ENCODE peak calls at places on chromosomes 5 and 9, in seven cellular contexts. One of them, this sample, is unnamed.
A peak's percentile ranks its signal among the peaks of the same experiment; 100 is the strongest.

GRCh38 chr5:127826011-127826410 is 122.8 kb downstream of the CCDC192 start:
- DNase-seq in astrocyte: peak; percentile 79
- DNase-seq in progenitor cell of endocrine pancreas: no peak
- DNase-seq in neural progenitor cell: no peak
- DNase-seq in colonic mucosa: no peak
- DNase-seq in Calu3: no peak
- DNase-seq in kidney: no peak
- DNase-seq in this sample: no peak

GRCh38 chr5:128366147-128366546 is 171.9 kb downstream of the FBN2 start:
- DNase-seq in astrocyte: no peak
- DNase-seq in progenitor cell of endocrine pancreas: no peak
- DNase-seq in neural progenitor cell: no peak
- DNase-seq in colonic mucosa: no peak
- DNase-seq in Calu3: no peak
- DNase-seq in kidney: no peak
- DNase-seq in this sample: no peak

GRCh38 chr5:5179079-5179478 is 38.9 kb downstream of the ADAMTS16 start:
- DNase-seq in astrocyte: no peak
- DNase-seq in progenitor cell of endocrine pancreas: no peak
- DNase-seq in neural progenitor cell: no peak
- DNase-seq in colonic mucosa: no peak
- DNase-seq in Calu3: no peak
- DNase-seq in kidney: no peak
- DNase-seq in this sample: no peak

GRCh38 chr9:72564517-72565281 is 43.3 kb downstream of the TMC1 start:
- DNase-seq in astrocyte: no peak
- DNase-seq in progenitor cell of endocrine pancreas: no peak
- DNase-seq in neural progenitor cell: no peak
- DNase-seq in colonic mucosa: no peak
- DNase-seq in Calu3: no peak
- DNase-seq in kidney: no peak
- DNase-seq in this sample: no peak

GRCh38 chr9:115444941-115445340 is 327.0 kb upstream of the TNC start:
- DNase-seq in astrocyte: no peak
- DNase-seq in progenitor cell of endocrine pancreas: no peak
- DNase-seq in neural progenitor cell: no peak
- DNase-seq in colonic mucosa: no peak
- DNase-seq in Calu3: no peak
- DNase-seq in kidney: no peak
- DNase-seq in this sample: no peak

GRCh38 chr5:132103969-132104391 is 30.4 kb downstream of the CSF2 start:
- DNase-seq in astrocyte: no peak
- DNase-seq in progenitor cell of endocrine pancreas: no peak
- DNase-seq in neural progenitor cell: no peak
- DNase-seq in colonic mucosa: no peak
- DNase-seq in Calu3: no peak
- DNase-seq in kidney: no peak
- DNase-seq in this sample: no peak

GRCh38 chr5:168366124-168366523 is 74.7 kb downstream of the WWC1 start:
- DNase-seq in astrocyte: peak; percentile 85
- DNase-seq in progenitor cell of endocrine pancreas: no peak
- DNase-seq in neural progenitor cell: no peak
- DNase-seq in colonic mucosa: no peak
- DNase-seq in Calu3: no peak
- DNase-seq in kidney: no peak
- DNase-seq in this sample: no peak

GRCh38 chr9:29806941-29807625 is 2233.8 kb upstream of the C9orf72 start:
- DNase-seq in astrocyte: peak; percentile 3
- DNase-seq in progenitor cell of endocrine pancreas: no peak
- DNase-seq in neural progenitor cell: peak; percentile 82
- DNase-seq in colonic mucosa: no peak
- DNase-seq in Calu3: no peak
- DNase-seq in kidney: no peak
- DNase-seq in this sample: no peak

GRCh38 chr5:135212361-135213033 is 178.5 kb upstream of the PITX1 start:
- DNase-seq in astrocyte: no peak
- DNase-seq in progenitor cell of endocrine pancreas: peak; percentile 4
- DNase-seq in neural progenitor cell: no peak
- DNase-seq in colonic mucosa: peak; percentile 16
- DNase-seq in Calu3: no peak
- DNase-seq in kidney: peak; percentile 37
- DNase-seq in this sample: peak; percentile 47

GRCh38 chr5:150000990-150001659 is 586 bp downstream of the HMGXB3 start:
- DNase-seq in astrocyte: peak; percentile 34
- DNase-seq in progenitor cell of endocrine pancreas: peak; percentile 26
- DNase-seq in neural progenitor cell: peak; percentile 76
- DNase-seq in colonic mucosa: peak; percentile 65
- DNase-seq in Calu3: peak; percentile 36
- DNase-seq in kidney: peak; percentile 87
- DNase-seq in this sample: peak; percentile 90

GRCh38 chr5:171158581-171158980 is 150.5 kb upstream of the TLX3 start:
- DNase-seq in astrocyte: no peak
- DNase-seq in progenitor cell of endocrine pancreas: no peak
- DNase-seq in neural progenitor cell: no peak
- DNase-seq in colonic mucosa: no peak
- DNase-seq in Calu3: no peak
- DNase-seq in kidney: no peak
- DNase-seq in this sample: no peak

GRCh38 chr9:105950448-105950847 is 256.1 kb downstream of the TMEM38B start:
- DNase-seq in astrocyte: no peak
- DNase-seq in progenitor cell of endocrine pancreas: no peak
- DNase-seq in neural progenitor cell: no peak
- DNase-seq in colonic mucosa: no peak
- DNase-seq in Calu3: no peak
- DNase-seq in kidney: no peak
- DNase-seq in this sample: peak; percentile 19

GRCh38 chr9:114321759-114322158 is 1.1 kb upstream of the ORM1 start:
- DNase-seq in astrocyte: peak; percentile 59
- DNase-seq in progenitor cell of endocrine pancreas: no peak
- DNase-seq in neural progenitor cell: no peak
- DNase-seq in colonic mucosa: no peak
- DNase-seq in Calu3: no peak
- DNase-seq in kidney: peak; percentile 3
- DNase-seq in this sample: peak; percentile 20

GRCh38 chr5:151082976-151083651 is 2.3 kb upstream of the TNIP1 start:
- DNase-seq in astrocyte: no peak
- DNase-seq in progenitor cell of endocrine pancreas: no peak
- DNase-seq in neural progenitor cell: no peak
- DNase-seq in colonic mucosa: peak; percentile 81
- DNase-seq in Calu3: peak; percentile 89
- DNase-seq in kidney: no peak
- DNase-seq in this sample: no peak

GRCh38 chr5:120657083-120657482 is 193.0 kb downstream of the PRR16 start:
- DNase-seq in astrocyte: no peak
- DNase-seq in progenitor cell of endocrine pancreas: no peak
- DNase-seq in neural progenitor cell: no peak
- DNase-seq in colonic mucosa: no peak
- DNase-seq in Calu3: no peak
- DNase-seq in kidney: no peak
- DNase-seq in this sample: no peak

DNA sequence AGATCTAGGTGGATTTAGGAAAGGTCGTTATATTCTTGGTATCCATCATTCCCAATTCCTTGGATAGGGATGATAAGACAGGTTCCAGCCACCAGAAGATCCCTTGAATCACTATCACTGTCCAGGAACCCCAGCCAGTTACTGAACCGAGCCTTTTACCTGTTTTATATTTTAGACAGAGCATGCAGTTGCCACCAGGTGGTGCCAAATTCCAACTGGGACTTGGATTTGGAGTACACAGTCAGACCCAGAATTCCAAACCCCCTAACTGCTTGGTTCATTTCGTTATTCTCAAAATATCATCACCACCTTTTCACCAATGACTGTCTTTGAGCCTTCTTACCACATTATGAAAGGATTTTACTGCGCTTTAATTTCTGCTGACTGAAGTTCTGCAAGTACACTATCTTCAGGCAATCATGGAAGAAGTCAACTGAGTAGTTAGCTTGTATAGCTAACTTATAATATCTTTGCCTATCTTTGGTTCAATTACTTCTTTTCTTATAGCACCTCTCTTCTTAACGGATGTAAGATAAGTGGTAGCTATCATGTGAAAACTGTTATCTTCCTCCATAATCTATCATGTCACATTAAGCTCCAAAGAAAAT is 191.8 kb downstream of the PRR16 start:
- DNase-seq in astrocyte: no peak
- DNase-seq in progenitor cell of endocrine pancreas: peak; percentile 29
- DNase-seq in neural progenitor cell: peak; percentile 66
- DNase-seq in colonic mucosa: peak; percentile 36
- DNase-seq in Calu3: peak; percentile 37
- DNase-seq in kidney: no peak
- DNase-seq in this sample: no peak
- TF ChIP-seq CTCF in astrocyte: peak; percentile 64
- TF ChIP-seq CTCF in progenitor cell of endocrine pancreas: peak; percentile 87
- TF ChIP-seq CTCF in neural progenitor cell: peak; percentile 81
- TF ChIP-seq CTCF in colonic mucosa: peak; percentile 44
- TF ChIP-seq CTCF in Calu3: no peak
- TF ChIP-seq CTCF in kidney: peak; percentile 43
- TF ChIP-seq CTCF in this sample: peak; percentile 81

DNA sequence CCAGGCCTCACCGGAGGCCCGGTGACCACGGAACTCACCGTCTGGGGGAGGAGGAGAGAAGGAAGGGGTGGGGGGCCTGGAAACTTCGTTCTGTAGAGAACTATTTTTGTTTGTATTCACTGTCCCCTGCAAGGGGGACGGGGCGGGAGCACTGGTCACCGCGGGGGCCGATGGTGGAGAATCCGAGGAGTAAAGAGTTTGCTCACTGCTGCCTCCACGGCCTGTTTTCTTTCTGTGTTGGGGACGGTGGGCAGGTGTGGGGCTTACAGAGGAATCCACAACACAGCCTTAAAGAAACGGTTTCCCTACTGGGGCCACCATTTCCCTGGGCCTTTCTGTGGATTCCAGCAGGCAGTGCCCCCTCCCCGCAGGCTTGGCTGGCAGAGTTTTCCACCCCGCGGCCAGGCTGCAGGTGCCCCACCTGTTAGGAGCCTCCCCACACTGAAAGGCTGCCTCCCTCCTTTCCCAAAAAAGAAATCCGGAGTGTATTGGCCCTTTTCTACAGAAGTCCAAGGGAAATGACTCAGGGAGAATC is 80.8 kb downstream of the NTNG2 start:
- DNase-seq in astrocyte: no peak
- DNase-seq in progenitor cell of endocrine pancreas: no peak
- DNase-seq in neural progenitor cell: peak; percentile 54
- DNase-seq in colonic mucosa: no peak
- DNase-seq in Calu3: no peak
- DNase-seq in kidney: peak; percentile 72
- DNase-seq in this sample: no peak
- TF ChIP-seq CTCF in astrocyte: peak; percentile 6
- TF ChIP-seq CTCF in progenitor cell of endocrine pancreas: no peak
- TF ChIP-seq CTCF in neural progenitor cell: peak; percentile 22
- TF ChIP-seq CTCF in colonic mucosa: no peak
- TF ChIP-seq CTCF in Calu3: no peak
- TF ChIP-seq CTCF in kidney: no peak
- TF ChIP-seq CTCF in this sample: peak; percentile 12

DNA sequence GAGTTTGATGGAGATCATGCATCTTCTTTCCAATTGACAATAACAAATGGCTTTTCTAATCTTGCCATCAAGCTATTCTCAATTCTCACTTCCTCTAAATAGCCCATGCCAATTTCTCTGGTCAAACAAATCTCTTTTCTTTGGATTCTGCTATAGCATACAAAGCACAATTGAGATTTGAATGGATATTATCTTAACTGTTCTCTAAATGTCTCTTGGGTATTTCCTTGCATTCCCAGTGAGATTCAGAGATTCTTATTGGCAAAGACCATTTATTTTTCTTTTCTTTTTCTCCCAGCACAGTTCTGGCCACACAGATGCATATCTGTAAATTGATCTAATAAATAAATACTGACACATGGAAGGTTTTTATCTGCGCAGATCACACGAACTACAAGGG is at the start of gene OR1N2:
- DNase-seq in astrocyte: no peak
- DNase-seq in progenitor cell of endocrine pancreas: no peak
- DNase-seq in neural progenitor cell: no peak
- DNase-seq in colonic mucosa: no peak
- DNase-seq in Calu3: no peak
- DNase-seq in kidney: no peak
- DNase-seq in this sample: no peak
- TF ChIP-seq CTCF in astrocyte: no peak
- TF ChIP-seq CTCF in progenitor cell of endocrine pancreas: no peak
- TF ChIP-seq CTCF in neural progenitor cell: no peak
- TF ChIP-seq CTCF in colonic mucosa: no peak
- TF ChIP-seq CTCF in Calu3: no peak
- TF ChIP-seq CTCF in kidney: no peak
- TF ChIP-seq CTCF in this sample: no peak

DNA sequence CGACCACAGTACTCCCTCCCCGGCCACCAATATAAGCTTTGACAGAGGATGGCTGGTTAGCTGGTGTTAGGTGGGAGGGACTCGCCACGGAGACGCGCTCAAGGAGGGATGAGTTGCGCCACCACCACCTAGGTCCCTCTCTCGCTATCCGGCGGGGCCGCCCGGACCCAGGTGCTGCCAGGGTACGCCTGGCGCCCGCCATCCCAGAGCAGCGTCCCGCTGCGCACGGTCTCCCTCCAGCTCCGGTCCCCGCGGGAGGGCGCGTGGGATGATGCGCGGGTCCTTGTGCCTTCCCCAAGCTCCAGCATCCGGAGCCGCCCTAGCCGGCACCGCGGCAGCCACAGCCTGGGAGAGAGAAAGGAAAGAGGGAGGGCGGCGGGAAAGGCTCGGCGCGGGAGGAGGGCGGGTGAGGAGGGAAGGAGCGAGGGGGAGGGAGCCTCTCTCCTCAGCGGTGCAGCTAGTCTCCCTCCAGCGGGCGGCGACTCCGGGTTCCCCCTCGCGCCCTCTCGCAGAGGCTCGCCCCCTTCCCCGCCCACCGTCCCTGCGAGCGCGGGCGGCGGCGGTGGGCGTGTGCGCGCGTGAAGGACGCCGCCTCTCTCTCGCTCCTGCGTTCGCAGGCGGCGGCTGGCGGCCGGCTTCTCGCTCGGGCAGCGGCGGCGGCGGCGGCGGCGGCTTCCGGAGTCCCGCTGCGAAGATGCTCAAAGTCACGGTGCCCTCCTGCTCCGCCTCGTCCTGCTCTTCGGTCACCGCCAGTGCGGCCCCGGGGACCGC is at the start of gene CAMK4:
- DNase-seq in astrocyte: peak; percentile 73
- DNase-seq in progenitor cell of endocrine pancreas: peak; percentile 58
- DNase-seq in neural progenitor cell: peak; percentile 93
- DNase-seq in colonic mucosa: peak; percentile 60
- DNase-seq in Calu3: peak; percentile 87
- DNase-seq in kidney: peak; percentile 90
- DNase-seq in this sample: peak; percentile 84
- TF ChIP-seq CTCF in astrocyte: no peak
- TF ChIP-seq CTCF in progenitor cell of endocrine pancreas: peak; percentile 13
- TF ChIP-seq CTCF in neural progenitor cell: peak; percentile 28
- TF ChIP-seq CTCF in colonic mucosa: no peak
- TF ChIP-seq CTCF in Calu3: no peak
- TF ChIP-seq CTCF in kidney: no peak
- TF ChIP-seq CTCF in this sample: peak; percentile 58

DNA sequence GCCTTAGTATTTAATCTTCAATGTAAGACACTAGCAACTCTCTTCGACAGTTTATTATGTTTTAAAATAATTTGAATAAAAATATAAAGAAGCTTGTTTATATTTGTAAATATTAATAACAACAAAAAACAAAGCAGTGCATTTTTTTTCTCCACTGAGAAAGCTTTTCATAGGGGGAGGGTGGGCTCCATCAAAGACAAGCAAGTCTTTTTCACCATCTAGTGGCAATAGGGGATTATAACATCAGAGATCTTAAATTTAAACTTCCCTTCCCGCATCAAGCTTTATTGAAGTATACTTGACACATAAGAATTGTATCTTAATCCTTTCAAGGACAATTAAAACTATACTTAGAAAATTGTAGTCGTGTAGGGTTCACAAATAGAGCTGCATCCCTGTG is 9.3 kb upstream of the OR13F1 start:
- DNase-seq in astrocyte: no peak
- DNase-seq in progenitor cell of endocrine pancreas: no peak
- DNase-seq in neural progenitor cell: peak; percentile 9
- DNase-seq in colonic mucosa: no peak
- DNase-seq in Calu3: no peak
- DNase-seq in kidney: no peak
- DNase-seq in this sample: no peak
- TF ChIP-seq CTCF in astrocyte: peak; percentile 15
- TF ChIP-seq CTCF in progenitor cell of endocrine pancreas: peak; percentile 51
- TF ChIP-seq CTCF in neural progenitor cell: peak; percentile 55
- TF ChIP-seq CTCF in colonic mucosa: no peak
- TF ChIP-seq CTCF in Calu3: no peak
- TF ChIP-seq CTCF in kidney: no peak
- TF ChIP-seq CTCF in this sample: peak; percentile 68